ENCODE peak calls at places on chromosome 5, in six cellular contexts. S is stimulated activated CD4-positive, alpha-beta T cell treated with anti-CD3 and anti-CD28 coated beads, Interleukin-4, amount 100 ng/mL, for 24 hours; N is GM20000; A is HT1080; T is activated CD8-positive, alpha-beta memory T cell treated with anti-CD3 and anti-CD28 coated beads for 4 hours; H is D721Med. W is an unnamed sample.

GRCh38 chr5:143511736-143512135 is 108.2 kb upstream of the NR3C1 start:
- DNase-seq in H (no peak), N (no peak), A (no peak), T (no peak), S (no peak), W (no peak)

GRCh38 chr5:43421450-43422133 is 9.4 kb upstream of the CCL28 start:
- DNase-seq in H (no peak), T (no peak), N (no peak), S (no peak), A (no peak), W (no peak)

GRCh38 chr5:40227366-40227765 is 452.3 kb upstream of the PTGER4 start:
- DNase-seq in T (no peak), A (no peak), H (no peak), N (no peak), S (no peak), W (no peak)

GRCh38 chr5:96297867-96298266 is 135.2 kb downstream of the PCSK1 start:
- DNase-seq in H (no peak), N (no peak), T (no peak), A (no peak), S (no peak), W (no peak)

GRCh38 chr5:135135530-135136201 is 101.6 kb upstream of the PITX1 start:
- DNase-seq in N (no peak), T (no peak), S (no peak), A (peak; percentile 58), H (no peak), W (no peak)

GRCh38 chr5:27639005-27639612 is 600.7 kb upstream of the CDH9 start:
- DNase-seq in H (no peak), N (no peak), T (no peak), S (no peak), A (no peak), W (no peak)

GRCh38 chr5:107640568-107640967 is 30.2 kb downstream of the EFNA5 start:
- DNase-seq in N (no peak), T (no peak), H (no peak), S (no peak), A (no peak), W (no peak)

GRCh38 chr5:132215329-132215728 is 12.3 kb downstream of the P4HA2 start:
- DNase-seq in N (no peak), H (no peak), A (peak; percentile 98), S (no peak), T (no peak), W (no peak)

GRCh38 chr5:173535976-173536639 is 80.3 kb downstream of the BOD1 start:
- DNase-seq in A (peak; percentile 65), T (no peak), S (no peak), N (no peak), H (no peak), W (no peak)

GRCh38 chr5:181153814-181154213 is 6.4 kb downstream of the OR2V2 start:
- DNase-seq in N (no peak), S (no peak), T (no peak), A (no peak), H (no peak), W (peak; percentile 67)

W was measured in activated CD4-positive, alpha-beta T cell treated with anti-CD3 and anti-CD28 coated beads for 36 hours.